ENCODE peak calls at places on chromosomes 1 and 21, in seven cellular contexts. F is AG04450; V is SHP77; L is progenitor cell of endocrine pancreas; T is neural crest cell; E is vagina; H is stimulated activated naive CD8-positive, alpha-beta T cell treated with anti-CD3 and anti-CD28 coated beads, Interleukin-15, amount 100 ng/mL, for 72 hours. J is an unnamed sample.

GRCh38 chr1:8303141-8303540 is 14.8 kb upstream of the SLC45A1 start:
- DNase-seq in F (peak), V (no peak), L (no peak), T (no peak), E (no peak), H (no peak), J (no peak)

GRCh38 chr1:200258447-200259375 is 151.1 kb downstream of the ZNF281 start:
- DNase-seq in F (no peak), V (peak), L (no peak), T (no peak), E (no peak), H (no peak), J (no peak)

GRCh38 chr1:116886532-116886931 is 23.2 kb upstream of the PTGFRN start:
- DNase-seq in F (no peak), V (no peak), L (no peak), T (no peak), E (no peak), H (no peak), J (no peak)

GRCh38 chr1:21536223-21536622 is 27.0 kb downstream of the ALPL start:
- DNase-seq in F (no peak), V (no peak), L (no peak), T (no peak), E (no peak), H (no peak), J (no peak)

GRCh38 chr1:16043521-16043920 is at the start of gene CLCNKB:
- DNase-seq in F (no peak), V (no peak), L (no peak), T (no peak), E (no peak), H (no peak), J (no peak)

GRCh38 chr1:80994934-80995333 is 805.8 kb upstream of the ADGRL2 start:
- DNase-seq in F (no peak), V (no peak), L (no peak), T (no peak), E (no peak), H (no peak), J (no peak)

GRCh38 chr1:40120128-40120527 is 23.1 kb upstream of the PPT1 start:
- DNase-seq in F (no peak), V (no peak), L (no peak), T (no peak), E (no peak), H (no peak), J (no peak)

GRCh38 chr1:160260436-160261382 is 1.6 kb downstream of the DCAF8 start:
- DNase-seq in F (peak), V (peak), L (no peak), T (no peak), E (no peak), H (no peak), J (no peak)

GRCh38 chr21:26810266-26810665 is 34.9 kb downstream of the ADAMTS1 start:
- DNase-seq in F (no peak), V (no peak), L (no peak), T (no peak), E (no peak), H (no peak), J (no peak)

GRCh38 chr1:69700770-69701169 is 133.0 kb downstream of the LRRC7 start:
- DNase-seq in F (no peak), V (peak), L (no peak), T (peak), E (no peak), H (no peak), J (no peak)

GRCh38 chr1:9426291-9426711 is 113.0 kb upstream of the SLC25A33 start:
- DNase-seq in F (no peak), V (no peak), L (no peak), T (no peak), E (no peak), H (peak), J (peak)

GRCh38 chr1:46798820-46799219 is at the start of gene CYP4B1:
- DNase-seq in F (no peak), V (no peak), L (no peak), T (no peak), E (peak), H (no peak), J (no peak)

GRCh38 chr1:34754878-34755637 is at the start of gene GJB5:
- DNase-seq in F (no peak), V (no peak), L (no peak), T (no peak), E (no peak), H (no peak), J (no peak)

GRCh38 chr1:185871627-185872150 is 137.5 kb downstream of the HMCN1 start:
- DNase-seq in F (no peak), V (no peak), L (no peak), T (no peak), E (no peak), H (no peak), J (no peak)

GRCh38 chr1:170634293-170634692 is 29.6 kb upstream of the PRRX1 start:
- DNase-seq in F (peak), V (no peak), L (no peak), T (no peak), E (no peak), H (no peak), J (no peak)

GRCh38 chr1:156490401-156491032 is 10.1 kb downstream of the MEF2D start:
- DNase-seq in F (no peak), V (no peak), L (no peak), T (no peak), E (no peak), H (no peak), J (no peak)

GRCh38 chr1:24248859-24249258 is 61.8 kb upstream of the IFNLR1 start:
- DNase-seq in F (no peak), V (no peak), L (no peak), T (no peak), E (no peak), H (no peak), J (no peak)

GRCh38 chr1:211279340-211279739 is 20.2 kb downstream of the RCOR3 start:
- DNase-seq in F (no peak), V (no peak), L (no peak), T (no peak), E (no peak), H (no peak), J (no peak)

GRCh38 chr21:36973986-36974850 is 7.7 kb upstream of the HLCS start:
- DNase-seq in F (no peak), V (no peak), L (no peak), T (no peak), E (no peak), H (no peak), J (no peak)

GRCh38 chr1:64505232-64505943 is 35.5 kb downstream of the CACHD1 start:
- DNase-seq in F (no peak), V (no peak), L (peak), T (peak), E (no peak), H (peak), J (no peak)

GRCh38 chr1:223482766-223483165 is 89.6 kb downstream of the CCDC185 start:
- DNase-seq in F (no peak), V (no peak), L (no peak), T (no peak), E (no peak), H (no peak), J (no peak)

GRCh38 chr21:31531967-31532366 is 127.5 kb upstream of the SOD1 start:
- DNase-seq in F (no peak), V (no peak), L (no peak), T (no peak), E (no peak), H (no peak), J (no peak)

GRCh38 chr1:211259596-211260126 is 495 bp downstream of the RCOR3 start:
- DNase-seq in F (no peak), V (peak), L (no peak), T (no peak), E (no peak), H (no peak), J (peak)

GRCh38 chr1:241985787-241986186 is 13.1 kb downstream of the MAP1LC3C start:
- DNase-seq in F (no peak), V (peak), L (no peak), T (peak), E (no peak), H (no peak), J (no peak)

J was measured in T-helper 17 cell.